ENCODE peak calls at places on chromosomes 5 and 9, in ten cellular contexts. B is small intestine; O is stimulated activated CD4-positive, alpha-beta T cell treated with anti-CD3 and anti-CD28 coated beads, Interleukin-2, amount 100 ng/mL, for 24 hours; K is mucosa of descending colon; W is stimulated activated CD8-positive, alpha-beta memory T cell treated with anti-CD3 and anti-CD28 coated beads, Interleukin-15, amount 100 ng/mL, for 4 hours; T is D341Med; I is Kasumi-1; C is T-helper 9 cell; G is Caki2; L is GM10248. V is an unnamed sample.

GRCh38 chr5:170302729-170303501 is 5.3 kb upstream of the LCP2 start:
- DNase-seq in B (peak), O (peak), K (peak), W (peak), T (no peak), I (peak), C (peak), G (no peak), L (peak), V (no peak)

GRCh38 chr5:173429489-173430150 is 101.4 kb upstream of the STC2 start:
- DNase-seq in B (no peak), O (no peak), K (no peak), W (no peak), T (no peak), I (no peak), C (no peak), G (no peak), L (no peak), V (no peak)

GRCh38 chr5:7714119-7714518 is 136.8 kb downstream of the CFAP90 start:
- DNase-seq in B (no peak), O (no peak), K (no peak), W (no peak), T (no peak), I (no peak), C (no peak), G (no peak), L (no peak), V (no peak)

GRCh38 chr5:180007582-180007981 is 64.0 kb downstream of the RNF130 start:
- DNase-seq in B (peak), O (no peak), K (no peak), W (no peak), T (peak), I (peak), C (no peak), G (no peak), L (no peak), V (no peak)

GRCh38 chr9:38018964-38019602 is 49.9 kb downstream of the SHB start:
- DNase-seq in B (no peak), O (no peak), K (no peak), W (no peak), T (no peak), I (no peak), C (no peak), G (peak), L (no peak), V (peak)

GRCh38 chr5:122076669-122077450 is 1.2 kb downstream of the LOX start:
- DNase-seq in B (peak), O (peak), K (peak), W (no peak), T (peak), I (peak), C (no peak), G (peak), L (peak), V (peak)

GRCh38 chr5:143398053-143398355 is 5.5 kb downstream of the NR3C1 start:
- DNase-seq in B (no peak), O (no peak), K (no peak), W (no peak), T (no peak), I (no peak), C (no peak), G (peak), L (no peak), V (no peak)

GRCh38 chr5:68389618-68390017 is 174.1 kb downstream of the PIK3R1 start:
- DNase-seq in B (no peak), O (no peak), K (no peak), W (no peak), T (no peak), I (no peak), C (no peak), G (no peak), L (no peak), V (no peak)

GRCh38 chr5:15003511-15003920 is 131.9 kb upstream of the ANKH start:
- DNase-seq in B (peak), O (peak), K (peak), W (peak), T (peak), I (peak), C (peak), G (peak), L (peak), V (no peak)

GRCh38 chr5:1420211-1421195 is 24.7 kb downstream of the SLC6A3 start:
- DNase-seq in B (no peak), O (no peak), K (no peak), W (no peak), T (no peak), I (no peak), C (no peak), G (no peak), L (no peak), V (no peak)

GRCh38 chr5:77642915-77643653 is 4.6 kb upstream of the OTP start:
- DNase-seq in B (no peak), O (no peak), K (no peak), W (no peak), T (no peak), I (no peak), C (no peak), G (no peak), L (no peak), V (no peak)

GRCh38 chr5:151134228-151134627 is 23.4 kb downstream of the ANXA6 start:
- DNase-seq in B (no peak), O (no peak), K (no peak), W (no peak), T (no peak), I (no peak), C (no peak), G (no peak), L (no peak), V (no peak)

GRCh38 chr9:137027369-137028012 is 546 bp downstream of the ABCA2 start:
- DNase-seq in B (no peak), O (no peak), K (no peak), W (no peak), T (no peak), I (no peak), C (no peak), G (no peak), L (no peak), V (no peak)

GRCh38 chr5:149240354-149240998 is 31.2 kb upstream of the AFAP1L1 start:
- DNase-seq in B (peak), O (peak), K (peak), W (peak), T (no peak), I (peak), C (peak), G (no peak), L (peak), V (no peak)

GRCh38 chr9:86624616-86625015 is 270.4 kb upstream of the TUT7 start:
- DNase-seq in B (no peak), O (no peak), K (no peak), W (no peak), T (no peak), I (no peak), C (no peak), G (no peak), L (no peak), V (no peak)

V was measured in hypothalamus.